ENCODE peak calls at places on chromosomes 12 and 14, in nine cellular contexts. P is cerebellar nuclear complex, M is head of caudate nucleus, L is uterus, T is RCC 7860, Q is NCI-H82, H is brain microvascular endothelial cell, E is H9, Y is ovary. F is an unnamed sample.

GRCh38 chr12:39490500-39491276 is 47.8 kb upstream of the KIF21A start:
- DNase-seq in P (no peak), Y (no peak), E (no peak), M (no peak), Q (no peak), H (peak; percentile 62), L (no peak), T (peak; percentile 30), F (no peak)

GRCh38 chr12:18454330-18454729 is 193.0 kb downstream of the PIK3C2G start:
- DNase-seq in L (no peak), P (no peak), Q (no peak), E (no peak), H (no peak), M (no peak), Y (no peak), T (no peak), F (no peak)

GRCh38 chr12:26126340-26127284 is 1.8 kb upstream of the BHLHE41 start:
- DNase-seq in P (no peak), E (peak; percentile 91), T (peak; percentile 68), L (peak; percentile 87), H (peak; percentile 68), M (peak; percentile 93), Q (peak; percentile 91), Y (peak; percentile 84), F (peak; percentile 77)

GRCh38 chr14:73610692-73611091 is 1.6 kb upstream of the ACOT6 start:
- DNase-seq in H (no peak), E (no peak), L (no peak), Q (no peak), T (no peak), M (peak; percentile 12), P (no peak), Y (no peak), F (peak; percentile 79)

GRCh38 chr14:103442288-103442687 is 57.1 kb downstream of the MARK3 start:
- DNase-seq in Q (no peak), P (no peak), M (no peak), E (no peak), L (no peak), T (no peak), Y (no peak), H (no peak), F (no peak)

GRCh38 chr12:131003036-131003435 is 49.3 kb downstream of the ADGRD1 start:
- DNase-seq in H (no peak), Q (no peak), M (no peak), P (no peak), Y (no peak), T (no peak), E (no peak), L (no peak), F (no peak)

GRCh38 chr12:131222271-131223139 is 268.8 kb downstream of the ADGRD1 start:
- DNase-seq in L (no peak), M (no peak), E (peak; percentile 50), Y (no peak), H (no peak), P (no peak), T (no peak), Q (no peak), F (no peak)

GRCh38 chr12:20097561-20097960 is 270.8 kb upstream of the PDE3A start:
- DNase-seq in H (peak; percentile 48), T (no peak), E (no peak), Y (no peak), P (no peak), M (no peak), L (no peak), Q (no peak), F (peak; percentile 34)

GRCh38 chr14:75303415-75303814 is 24.8 kb downstream of the FOS start:
- DNase-seq in E (peak; percentile 73), Q (peak; percentile 79), L (peak; percentile 61), M (peak; percentile 87), H (peak; percentile 62), Y (peak; percentile 61), P (no peak), T (peak; percentile 32), F (peak; percentile 77)

GRCh38 chr14:60204843-60205774 is 39.9 kb upstream of the DHRS7 start:
- DNase-seq in Y (no peak), L (no peak), P (no peak), M (no peak), T (no peak), H (no peak), Q (no peak), E (no peak), F (no peak)

GRCh38 chr12:10849425-10849878 is at the start of gene PRR4:
- DNase-seq in Y (no peak), T (no peak), P (no peak), E (no peak), M (no peak), Q (no peak), H (no peak), L (no peak), F (no peak)

GRCh38 chr14:99327458-99328250 is 55.7 kb upstream of the BCL11B start:
- DNase-seq in H (no peak), M (no peak), L (no peak), E (peak; percentile 29), Y (no peak), P (no peak), T (no peak), Q (no peak), F (no peak)